ENCODE peak calls at places on chromosomes 1 and 21, in eight cellular contexts. B, C, I, L, E, M, V and J are unnamed samples.

GRCh38 chr21:45630876-45631275 is 12.6 kb upstream of the PCBP3 start:
- DNase-seq in B (no peak), C (no peak), I (no peak), L (no peak), E (peak; percentile 70), M (no peak), V (no peak), J (no peak)

GRCh38 chr21:46182548-46183336 is 1.5 kb downstream of the SPATC1L start:
- DNase-seq in B (peak; percentile 85), C (no peak), I (no peak), L (no peak), E (peak; percentile 81), M (no peak), V (no peak), J (peak; percentile 75)

GRCh38 chr1:47585141-47585902 is 147.5 kb downstream of the FOXD2 start:
- DNase-seq in B (no peak), C (no peak), I (no peak), L (no peak), E (no peak), M (no peak), V (no peak), J (no peak)

GRCh38 chr21:45317401-45318145 is 29.9 kb upstream of the POFUT2 start:
- DNase-seq in B (peak; percentile 65), C (peak; percentile 61), I (no peak), L (no peak), E (peak; percentile 76), M (no peak), V (no peak), J (peak; percentile 52)

GRCh38 chr1:113903496-113904291 is 905 bp downstream of the AP4B1 start:
- DNase-seq in B (no peak), C (no peak), I (no peak), L (no peak), E (no peak), M (no peak), V (peak; percentile 11), J (no peak)

GRCh38 chr1:232016636-232017035 is 390.0 kb downstream of the DISC1 start:
- DNase-seq in B (no peak), C (no peak), I (no peak), L (no peak), E (no peak), M (no peak), V (no peak), J (no peak)

GRCh38 chr1:156681196-156681595 is 4.0 kb upstream of the NES start:
- DNase-seq in B (no peak), C (no peak), I (no peak), L (no peak), E (peak; percentile 63), M (no peak), V (no peak), J (no peak)

GRCh38 chr1:177983824-177984528 is 14.1 kb upstream of the SEC16B start:
- DNase-seq in B (no peak), C (no peak), I (peak; percentile 45), L (no peak), E (peak; percentile 83), M (no peak), V (no peak), J (no peak)

GRCh38 chr1:214377886-214378285 is 96.9 kb downstream of the SMYD2 start:
- DNase-seq in B (no peak), C (no peak), I (no peak), L (no peak), E (no peak), M (no peak), V (no peak), J (no peak)

GRCh38 chr1:5570931-5571330 is 421.3 kb downstream of the NPHP4 start:
- DNase-seq in B (no peak), C (no peak), I (no peak), L (no peak), E (no peak), M (peak; percentile 24), V (no peak), J (no peak)

GRCh38 chr1:234230414-234230862 is 142.8 kb upstream of the COA6 start:
- DNase-seq in B (no peak), C (no peak), I (no peak), L (no peak), E (no peak), M (no peak), V (no peak), J (no peak)

GRCh38 chr21:37670883-37671282 is 245.4 kb downstream of the KCNJ6 start:
- DNase-seq in B (no peak), C (no peak), I (no peak), L (no peak), E (no peak), M (no peak), V (no peak), J (no peak)

GRCh38 chr1:86503477-86504129 is 34.9 kb downstream of the CLCA1 start:
- DNase-seq in B (peak; percentile 77), C (peak; percentile 81), I (peak; percentile 79), L (peak; percentile 37), E (no peak), M (peak; percentile 63), V (no peak), J (no peak)

GRCh38 chr1:243287652-243288051 is 31.8 kb downstream of the SDCCAG8 start:
- DNase-seq in B (no peak), C (no peak), I (no peak), L (no peak), E (no peak), M (no peak), V (no peak), J (no peak)

GRCh38 chr1:165444897-165445370 is at the start of gene RXRG:
- DNase-seq in B (peak; percentile 77), C (peak; percentile 77), I (no peak), L (peak; percentile 17), E (peak; percentile 77), M (peak; percentile 43), V (no peak), J (no peak)

GRCh38 chr1:35930593-35931423 is at the start of gene AGO3:
- DNase-seq in B (peak; percentile 95), C (peak; percentile 96), I (peak; percentile 91), L (peak; percentile 71), E (peak; percentile 95), M (peak; percentile 87), V (peak; percentile 87), J (peak; percentile 87)

GRCh38 chr21:29077651-29078090 is 4.2 kb upstream of the CCT8 start:
- DNase-seq in B (no peak), C (no peak), I (no peak), L (peak; percentile 60), E (no peak), M (no peak), V (peak; percentile 11), J (no peak)

GRCh38 chr1:100115524-100115923 is 17.2 kb downstream of the SASS6 start:
- DNase-seq in B (no peak), C (no peak), I (no peak), L (no peak), E (no peak), M (no peak), V (no peak), J (no peak)

GRCh38 chr1:166980818-166981217 is 5.5 kb upstream of the ILDR2 start:
- DNase-seq in B (no peak), C (no peak), I (no peak), L (no peak), E (no peak), M (no peak), V (no peak), J (no peak)

GRCh38 chr1:55716151-55716550 is 501.0 kb upstream of the USP24 start:
- DNase-seq in B (no peak), C (no peak), I (no peak), L (no peak), E (no peak), M (no peak), V (no peak), J (no peak)

GRCh38 chr1:37481289-37482003 is 7.1 kb downstream of the ZC3H12A start:
- DNase-seq in B (no peak), C (peak; percentile 70), I (peak; percentile 32), L (no peak), E (no peak), M (no peak), V (no peak), J (no peak)

GRCh38 chr1:185027252-185027882 is 18.0 kb upstream of the RNF2 start:
- DNase-seq in B (no peak), C (no peak), I (no peak), L (no peak), E (no peak), M (no peak), V (no peak), J (no peak)

GRCh38 chr1:25631750-25632495 is 15.3 kb downstream of the MAN1C1 start:
- DNase-seq in B (no peak), C (no peak), I (no peak), L (no peak), E (no peak), M (no peak), V (no peak), J (no peak)
- H3K4me3 ChIP-seq in B (peak overlapping the region; percentile 10), C (peak overlapping the region; percentile 30), I (peak overlapping the region; percentile 0), L (no peak overlapping the region), E (no peak overlapping the region), M (no peak overlapping the region), V (peak overlapping the region; percentile 33), J (no peak overlapping the region)

GRCh38 chr21:21183092-21183491 is 184.9 kb downstream of the NCAM2 start:
- DNase-seq in B (no peak), C (no peak), I (no peak), L (no peak), E (no peak), M (no peak), V (no peak), J (no peak)
- H3K9me3 ChIP-seq in B (no peaks in the 10 kb centered on the region), C (no peaks in the 10 kb centered on the region), I (no peaks in the 10 kb centered on the region), L (no peaks in the 10 kb centered on the region), E (no peaks in the 10 kb centered on the region), M (no peaks in the 10 kb centered on the region), V (no peaks in the 10 kb centered on the region), J (no peaks in the 10 kb centered on the region)

DNA sequence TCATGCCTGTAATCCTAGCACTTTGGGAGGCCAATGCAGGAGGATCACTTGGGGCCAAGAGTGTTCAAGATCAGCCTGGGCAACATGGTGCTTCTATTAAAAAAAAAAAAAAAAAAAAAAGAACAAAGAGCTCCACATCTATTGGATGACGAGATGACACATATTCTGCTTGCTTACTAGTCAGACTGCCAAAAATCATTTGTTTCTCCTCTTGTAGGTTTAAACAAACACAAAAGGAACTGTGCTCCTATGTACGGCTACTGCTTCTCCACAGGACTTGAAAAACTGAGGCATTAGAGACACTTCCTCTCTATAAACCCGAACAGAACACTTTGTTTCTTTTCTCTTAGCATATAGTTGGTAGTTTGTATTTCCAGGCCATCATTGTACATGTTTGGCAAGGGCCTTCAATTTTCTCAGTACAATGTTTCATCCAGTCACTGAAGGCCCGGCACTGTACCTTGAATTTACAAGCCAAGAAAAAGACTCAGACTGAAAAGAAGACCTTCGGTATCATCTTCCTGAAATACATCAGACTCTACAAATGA is 6.0 kb downstream of the TRIT1 start:
- DNase-seq in B (no peak), C (no peak), I (no peak), L (no peak), E (no peak), M (no peak), V (no peak), J (no peak)
- H3K4me3 ChIP-seq in B (no peak overlapping the region), C (no peak overlapping the region), I (no peak overlapping the region), L (no peak overlapping the region), E (no peak overlapping the region), M (no peak overlapping the region), V (no peak overlapping the region), J (no peak overlapping the region)

GRCh38 chr1:3005771-3006170 is 15.5 kb upstream of the ACTRT2 start:
- DNase-seq in B (no peak), C (no peak), I (no peak), L (no peak), E (peak; percentile 86), M (no peak), V (no peak), J (peak; percentile 11)
- H3K9me3 ChIP-seq in B (peaks cover 4% of the 10 kb centered on the region), C (no peaks in the 10 kb centered on the region), I (peaks cover 19% of the 10 kb centered on the region), L (peaks cover 2% of the 10 kb centered on the region), E (no peaks in the 10 kb centered on the region), M (no peaks in the 10 kb centered on the region), V (no peaks in the 10 kb centered on the region), J (no peaks in the 10 kb centered on the region)

GRCh38 chr1:118999348-119000071 is 11.4 kb upstream of the TBX15 start:
- DNase-seq in B (no peak), C (no peak), I (no peak), L (no peak), E (no peak), M (no peak), V (no peak), J (no peak)
- H3K4me3 ChIP-seq in B (no peak overlapping the region), C (no peak overlapping the region), I (no peak overlapping the region), L (no peak overlapping the region), E (no peak overlapping the region), M (no peak overlapping the region), V (no peak overlapping the region), J (no peak overlapping the region)